ENCODE peak calls at places on chromosomes 6 and 20, in six cellular contexts. E is ELR; S is left ventricle myocardium inferior; D is SJSA1; R is WTC11; P is activated naive CD8-positive, alpha-beta T cell treated with anti-CD3 and anti-CD28 coated beads, Interleukin-2, amount 50 U/mL, for 24 hours. O is an unnamed sample.

GRCh38 chr6:160978141-160978926 is 13.2 kb upstream of the MAP3K4 start:
- DNase-seq in E (peak; percentile 37), S (no peak), D (no peak), R (no peak), P (no peak), O (no peak)

GRCh38 chr6:168103036-168103830 is 24.2 kb upstream of the FRMD1 start:
- DNase-seq in E (no peak), S (peak; percentile 9), D (no peak), R (no peak), P (no peak), O (no peak)

GRCh38 chr6:98941319-98941718 is 6.4 kb downstream of the FBXL4 start:
- DNase-seq in E (no peak), S (no peak), D (no peak), R (no peak), P (no peak), O (no peak)

GRCh38 chr6:161480416-161481165 is 206.7 kb upstream of the AGPAT4 start:
- DNase-seq in E (no peak), S (no peak), D (no peak), R (no peak), P (no peak), O (no peak)

GRCh38 chr6:31010393-31011060 is at the start of gene MUC22:
- DNase-seq in E (peak; percentile 76), S (no peak), D (no peak), R (no peak), P (peak; percentile 24), O (no peak)

GRCh38 chr20:50689864-50690263 is 1.5 kb downstream of the RIPOR3 start:
- DNase-seq in E (no peak), S (peak; percentile 23), D (no peak), R (no peak), P (no peak), O (no peak)

GRCh38 chr6:154683756-154684523 is 49.3 kb upstream of the SCAF8 start:
- DNase-seq in E (peak; percentile 64), S (no peak), D (no peak), R (no peak), P (no peak), O (no peak)

GRCh38 chr6:67112120-67112519 is 1405.1 kb upstream of the EYS start:
- DNase-seq in E (no peak), S (no peak), D (no peak), R (no peak), P (no peak), O (no peak)

GRCh38 chr20:12554416-12554815 is 454.4 kb upstream of the SPTLC3 start:
- DNase-seq in E (no peak), S (no peak), D (no peak), R (no peak), P (no peak), O (no peak)

GRCh38 chr6:37535701-37536461 is 36.2 kb upstream of the CCDC167 start:
- DNase-seq in E (peak; percentile 36), S (no peak), D (no peak), R (peak; percentile 53), P (no peak), O (peak; percentile 79)

GRCh38 chr6:135418040-135418439 is 79.5 kb downstream of the AHI1 start:
- DNase-seq in E (no peak), S (no peak), D (no peak), R (no peak), P (no peak), O (no peak)

GRCh38 chr6:21559238-21559637 is 34.3 kb upstream of the SOX4 start:
- DNase-seq in E (no peak), S (no peak), D (no peak), R (no peak), P (no peak), O (no peak)

GRCh38 chr6:101429291-101429690 is 35.8 kb downstream of the GRIK2 start:
- DNase-seq in E (no peak), S (no peak), D (no peak), R (no peak), P (no peak), O (no peak)

GRCh38 chr6:159879829-159880228 is 11.0 kb upstream of the MAS1 start:
- DNase-seq in E (no peak), S (no peak), D (no peak), R (no peak), P (no peak), O (peak; percentile 54)

GRCh38 chr6:134077301-134077700 is 24.9 kb upstream of the SLC2A12 start:
- DNase-seq in E (peak; percentile 69), S (no peak), D (no peak), R (no peak), P (no peak), O (no peak)

GRCh38 chr20:2851086-2851485 is 10.5 kb downstream of the VPS16 start:
- DNase-seq in E (no peak), S (no peak), D (no peak), R (no peak), P (no peak), O (peak; percentile 22)

GRCh38 chr20:50185426-50185825 is 5.2 kb upstream of the CEBPB start:
- DNase-seq in E (no peak), S (no peak), D (no peak), R (no peak), P (no peak), O (no peak)

GRCh38 chr20:32893878-32894483 is 35.3 kb downstream of the EFCAB8 start:
- DNase-seq in E (peak; percentile 42), S (no peak), D (no peak), R (peak; percentile 83), P (no peak), O (peak; percentile 92)

O was measured in endodermal cell.